ENCODE peak calls at places on chromosomes 11 and 22, in six cellular contexts. One of them, this sample, is unnamed.

GRCh38 chr11:35814720-35815305 is 129.0 kb upstream of the LDLRAD3 start:
- DNase-seq in CD8-positive, alpha-beta memory T cell: no peak
- DNase-seq in heart left ventricle: peak; percentile 44
- DNase-seq in fibroblast of lung: peak; percentile 25
- DNase-seq in aorta: no peak
- DNase-seq in gastrocnemius medialis: no peak
- DNase-seq in this sample: no peak

GRCh38 chr22:30320021-30320556 is 6.7 kb downstream of the TBC1D10A start:
- DNase-seq in gastrocnemius medialis: no peak
- DNase-seq in fibroblast of lung: no peak
- DNase-seq in heart left ventricle: no peak
- DNase-seq in aorta: no peak
- DNase-seq in CD8-positive, alpha-beta memory T cell: no peak
- DNase-seq in this sample: no peak

GRCh38 chr22:48826546-48826945 is 1001.1 kb downstream of the BRD1 start:
- DNase-seq in heart left ventricle: no peak
- DNase-seq in aorta: no peak
- DNase-seq in gastrocnemius medialis: no peak
- DNase-seq in fibroblast of lung: no peak
- DNase-seq in CD8-positive, alpha-beta memory T cell: no peak
- DNase-seq in this sample: no peak

GRCh38 chr11:10604340-10604748 is 35.9 kb upstream of the LYVE1 start:
- DNase-seq in aorta: no peak
- DNase-seq in CD8-positive, alpha-beta memory T cell: no peak
- DNase-seq in gastrocnemius medialis: peak; percentile 85
- DNase-seq in fibroblast of lung: peak; percentile 86
- DNase-seq in heart left ventricle: peak; percentile 68
- DNase-seq in this sample: no peak

GRCh38 chr11:44047931-44048431 is at the start of gene ACCSL:
- DNase-seq in heart left ventricle: no peak
- DNase-seq in fibroblast of lung: no peak
- DNase-seq in gastrocnemius medialis: no peak
- DNase-seq in aorta: no peak
- DNase-seq in CD8-positive, alpha-beta memory T cell: no peak
- DNase-seq in this sample: peak; percentile 37

GRCh38 chr22:37669586-37669985 is 5.8 kb upstream of the LGALS1 start:
- DNase-seq in gastrocnemius medialis: no peak
- DNase-seq in aorta: no peak
- DNase-seq in heart left ventricle: no peak
- DNase-seq in fibroblast of lung: peak; percentile 25
- DNase-seq in CD8-positive, alpha-beta memory T cell: no peak
- DNase-seq in this sample: no peak

GRCh38 chr22:48491451-48491941 is 1336.2 kb downstream of the BRD1 start:
- DNase-seq in aorta: peak; percentile 63
- DNase-seq in fibroblast of lung: no peak
- DNase-seq in heart left ventricle: no peak
- DNase-seq in gastrocnemius medialis: no peak
- DNase-seq in CD8-positive, alpha-beta memory T cell: no peak
- DNase-seq in this sample: no peak

GRCh38 chr11:76524461-76524860 is 79.6 kb downstream of the EMSY start:
- DNase-seq in heart left ventricle: no peak
- DNase-seq in CD8-positive, alpha-beta memory T cell: no peak
- DNase-seq in aorta: no peak
- DNase-seq in fibroblast of lung: no peak
- DNase-seq in gastrocnemius medialis: no peak
- DNase-seq in this sample: no peak

GRCh38 chr11:82270870-82271269 is 462.8 kb downstream of the FAM181B start:
- DNase-seq in fibroblast of lung: no peak
- DNase-seq in aorta: no peak
- DNase-seq in CD8-positive, alpha-beta memory T cell: no peak
- DNase-seq in heart left ventricle: no peak
- DNase-seq in gastrocnemius medialis: no peak
- DNase-seq in this sample: no peak

GRCh38 chr11:103947566-103947919 is 88.9 kb upstream of the DDI1 start:
- DNase-seq in aorta: no peak
- DNase-seq in gastrocnemius medialis: peak; percentile 17
- DNase-seq in CD8-positive, alpha-beta memory T cell: no peak
- DNase-seq in heart left ventricle: no peak
- DNase-seq in fibroblast of lung: peak; percentile 62
- DNase-seq in this sample: peak; percentile 48

GRCh38 chr11:116553482-116553881 is 219.3 kb downstream of the BUD13 start:
- DNase-seq in fibroblast of lung: no peak
- DNase-seq in gastrocnemius medialis: no peak
- DNase-seq in CD8-positive, alpha-beta memory T cell: no peak
- DNase-seq in heart left ventricle: no peak
- DNase-seq in aorta: no peak
- DNase-seq in this sample: no peak

GRCh38 chr11:57560146-57560545 is 7.3 kb downstream of the UBE2L6 start:
- DNase-seq in heart left ventricle: no peak
- DNase-seq in gastrocnemius medialis: no peak
- DNase-seq in CD8-positive, alpha-beta memory T cell: no peak
- DNase-seq in fibroblast of lung: no peak
- DNase-seq in aorta: no peak
- DNase-seq in this sample: no peak

GRCh38 chr11:10382518-10382917 is 72.5 kb upstream of the AMPD3 start:
- DNase-seq in gastrocnemius medialis: no peak
- DNase-seq in aorta: no peak
- DNase-seq in heart left ventricle: no peak
- DNase-seq in CD8-positive, alpha-beta memory T cell: no peak
- DNase-seq in fibroblast of lung: no peak
- DNase-seq in this sample: peak; percentile 37

GRCh38 chr22:19466848-19467752 is 11.9 kb downstream of the UFD1 start:
- DNase-seq in heart left ventricle: no peak
- DNase-seq in gastrocnemius medialis: no peak
- DNase-seq in CD8-positive, alpha-beta memory T cell: no peak
- DNase-seq in fibroblast of lung: no peak
- DNase-seq in aorta: no peak
- DNase-seq in this sample: no peak

GRCh38 chr11:131688056-131688693 is 317.8 kb downstream of the NTM start:
- DNase-seq in CD8-positive, alpha-beta memory T cell: no peak
- DNase-seq in gastrocnemius medialis: no peak
- DNase-seq in aorta: peak; percentile 87
- DNase-seq in heart left ventricle: peak; percentile 43
- DNase-seq in fibroblast of lung: peak; percentile 48
- DNase-seq in this sample: peak; percentile 70

GRCh38 chr11:67375320-67376021 is 2.1 kb upstream of the CLCF1 start:
- DNase-seq in gastrocnemius medialis: no peak
- DNase-seq in fibroblast of lung: no peak
- DNase-seq in CD8-positive, alpha-beta memory T cell: no peak
- DNase-seq in aorta: no peak
- DNase-seq in heart left ventricle: no peak
- DNase-seq in this sample: peak; percentile 58

GRCh38 chr11:114307524-114308203 is 11.5 kb downstream of the NNMT start:
- DNase-seq in gastrocnemius medialis: peak; percentile 80
- DNase-seq in fibroblast of lung: peak; percentile 78
- DNase-seq in aorta: peak; percentile 87
- DNase-seq in heart left ventricle: peak; percentile 72
- DNase-seq in CD8-positive, alpha-beta memory T cell: no peak
- DNase-seq in this sample: peak; percentile 85

GRCh38 chr11:55658608-55659007 is 3.4 kb upstream of the OR4C6 start:
- DNase-seq in aorta: no peak
- DNase-seq in fibroblast of lung: no peak
- DNase-seq in gastrocnemius medialis: no peak
- DNase-seq in heart left ventricle: no peak
- DNase-seq in CD8-positive, alpha-beta memory T cell: no peak
- DNase-seq in this sample: no peak

GRCh38 chr11:124766156-124766555 is 4.1 kb upstream of the ESAM start:
- DNase-seq in aorta: no peak
- DNase-seq in CD8-positive, alpha-beta memory T cell: no peak
- DNase-seq in gastrocnemius medialis: no peak
- DNase-seq in fibroblast of lung: no peak
- DNase-seq in heart left ventricle: no peak
- DNase-seq in this sample: no peak

GRCh38 chr11:17596711-17597110 is 49.7 kb downstream of the OTOG start:
- DNase-seq in aorta: peak; percentile 35
- DNase-seq in fibroblast of lung: no peak
- DNase-seq in gastrocnemius medialis: no peak
- DNase-seq in heart left ventricle: no peak
- DNase-seq in CD8-positive, alpha-beta memory T cell: no peak
- DNase-seq in this sample: no peak

GRCh38 chr11:120135838-120136237 is 2.1 kb downstream of the TRIM29 start:
- DNase-seq in CD8-positive, alpha-beta memory T cell: no peak
- DNase-seq in aorta: peak; percentile 38
- DNase-seq in fibroblast of lung: no peak
- DNase-seq in gastrocnemius medialis: no peak
- DNase-seq in heart left ventricle: no peak
- DNase-seq in this sample: no peak

GRCh38 chr22:31278643-31279326 is 13.5 kb downstream of the PIK3IP1 start:
- DNase-seq in aorta: no peak
- DNase-seq in heart left ventricle: no peak
- DNase-seq in fibroblast of lung: no peak
- DNase-seq in CD8-positive, alpha-beta memory T cell: no peak
- DNase-seq in gastrocnemius medialis: no peak
- DNase-seq in this sample: no peak

GRCh38 chr11:8202428-8203160 is 33.8 kb upstream of the RIC3 start:
- DNase-seq in aorta: no peak
- DNase-seq in CD8-positive, alpha-beta memory T cell: no peak
- DNase-seq in heart left ventricle: no peak
- DNase-seq in gastrocnemius medialis: no peak
- DNase-seq in fibroblast of lung: no peak
- DNase-seq in this sample: no peak

GRCh38 chr11:356610-357009 is 12.7 kb upstream of the B4GALNT4 start:
- DNase-seq in gastrocnemius medialis: no peak
- DNase-seq in heart left ventricle: no peak
- DNase-seq in fibroblast of lung: no peak
- DNase-seq in CD8-positive, alpha-beta memory T cell: no peak
- DNase-seq in aorta: no peak
- DNase-seq in this sample: no peak
- H3K27me3 ChIP-seq in gastrocnemius medialis: peaks cover 5% of the 10 kb centered on the region
- H3K27me3 ChIP-seq in heart left ventricle: peaks cover 7% of the 10 kb centered on the region
- H3K27me3 ChIP-seq in fibroblast of lung: peaks cover 9% of the 10 kb centered on the region
- H3K27me3 ChIP-seq in CD8-positive, alpha-beta memory T cell: no peaks in the 10 kb centered on the region
- H3K27me3 ChIP-seq in aorta: no peaks in the 10 kb centered on the region
- H3K27me3 ChIP-seq in this sample: no peaks in the 10 kb centered on the region

GRCh38 chr11:19712281-19713220 is at the start of gene NAV2:
- DNase-seq in fibroblast of lung: peak; percentile 92
- DNase-seq in heart left ventricle: peak; percentile 95
- DNase-seq in gastrocnemius medialis: peak; percentile 92
- DNase-seq in CD8-positive, alpha-beta memory T cell: peak; percentile 78
- DNase-seq in aorta: peak; percentile 96
- DNase-seq in this sample: peak; percentile 94

GRCh38 chr11:19713221-19714092 is 820 bp downstream of the NAV2 start:
- DNase-seq in gastrocnemius medialis: no peak
- DNase-seq in heart left ventricle: peak; percentile 30
- DNase-seq in fibroblast of lung: no peak
- DNase-seq in CD8-positive, alpha-beta memory T cell: no peak
- DNase-seq in aorta: peak; percentile 79
- DNase-seq in this sample: no peak

GRCh38 chr11:19714387-19715363 is 2.0 kb downstream of the NAV2 start:
- DNase-seq in aorta: peak; percentile 87
- DNase-seq in fibroblast of lung: peak; percentile 60
- DNase-seq in gastrocnemius medialis: peak; percentile 37
- DNase-seq in CD8-positive, alpha-beta memory T cell: no peak
- DNase-seq in heart left ventricle: peak; percentile 83
- DNase-seq in this sample: peak; percentile 82

GRCh38 chr11:19714093-19714386 is 1.4 kb downstream of the NAV2 start:
- DNase-seq in gastrocnemius medialis: no peak
- DNase-seq in fibroblast of lung: no peak
- DNase-seq in CD8-positive, alpha-beta memory T cell: no peak
- DNase-seq in heart left ventricle: no peak
- DNase-seq in aorta: no peak
- DNase-seq in this sample: no peak

DNA sequence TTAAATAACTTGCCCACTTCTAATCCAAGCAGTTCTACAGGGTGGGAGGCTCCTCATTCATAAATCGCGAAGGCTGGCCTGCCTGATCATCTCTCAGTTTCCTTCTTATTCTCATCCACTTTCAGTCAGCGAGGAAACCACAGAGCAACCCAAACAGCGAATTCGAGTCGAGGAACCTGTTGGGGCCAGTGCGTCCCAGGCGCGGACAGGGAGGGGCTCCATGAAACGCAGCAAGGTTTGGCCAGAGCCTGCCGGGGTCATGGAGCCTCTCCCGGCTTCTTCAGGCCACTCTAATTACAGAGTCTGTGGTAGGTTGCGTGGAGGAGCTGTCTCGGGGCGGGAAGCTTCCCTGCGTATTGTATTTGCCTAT is 741 bp upstream of the NAV2 start:
- DNase-seq in fibroblast of lung: no peak
- DNase-seq in heart left ventricle: no peak
- DNase-seq in aorta: no peak
- DNase-seq in gastrocnemius medialis: no peak
- DNase-seq in CD8-positive, alpha-beta memory T cell: no peak
- DNase-seq in this sample: no peak
- H3K27me3 ChIP-seq in fibroblast of lung: no peaks in the 10 kb centered on the region
- H3K27me3 ChIP-seq in heart left ventricle: no peaks in the 10 kb centered on the region
- H3K27me3 ChIP-seq in aorta: no peaks in the 10 kb centered on the region
- H3K27me3 ChIP-seq in gastrocnemius medialis: peaks cover 19% of the 10 kb centered on the region
- H3K27me3 ChIP-seq in CD8-positive, alpha-beta memory T cell: peaks cover 25% of the 10 kb centered on the region
- H3K27me3 ChIP-seq in this sample: no peaks in the 10 kb centered on the region

DNA sequence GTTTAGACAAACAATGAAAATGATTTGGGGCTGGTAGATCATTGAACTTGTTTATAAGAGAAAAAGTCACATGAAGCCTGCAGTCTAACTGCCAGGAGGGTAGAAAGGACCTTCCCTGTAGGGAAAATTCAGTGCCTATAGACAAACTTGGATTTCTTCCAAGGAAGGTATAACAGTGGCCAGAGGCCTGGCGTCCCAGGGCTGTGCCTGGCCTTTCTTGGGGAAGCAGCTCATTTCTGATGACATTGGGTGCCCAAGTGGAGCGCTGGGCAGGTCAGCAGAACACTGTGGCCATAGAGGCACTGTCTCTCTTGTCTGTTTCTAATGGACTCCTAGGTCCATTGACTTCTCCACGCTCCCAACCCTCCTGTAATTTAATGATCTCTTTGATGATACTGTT is 6.6 kb upstream of the FXYD6 start:
- DNase-seq in aorta: no peak
- DNase-seq in fibroblast of lung: no peak
- DNase-seq in gastrocnemius medialis: no peak
- DNase-seq in CD8-positive, alpha-beta memory T cell: no peak
- DNase-seq in heart left ventricle: no peak
- DNase-seq in this sample: no peak
- H3K27me3 ChIP-seq in aorta: no peaks in the 10 kb centered on the region
- H3K27me3 ChIP-seq in fibroblast of lung: peaks cover 1% of the 10 kb centered on the region
- H3K27me3 ChIP-seq in gastrocnemius medialis: peaks cover 6% of the 10 kb centered on the region
- H3K27me3 ChIP-seq in CD8-positive, alpha-beta memory T cell: no peaks in the 10 kb centered on the region
- H3K27me3 ChIP-seq in heart left ventricle: no peaks in the 10 kb centered on the region
- H3K27me3 ChIP-seq in this sample: peaks cover 3% of the 10 kb centered on the region

DNA sequence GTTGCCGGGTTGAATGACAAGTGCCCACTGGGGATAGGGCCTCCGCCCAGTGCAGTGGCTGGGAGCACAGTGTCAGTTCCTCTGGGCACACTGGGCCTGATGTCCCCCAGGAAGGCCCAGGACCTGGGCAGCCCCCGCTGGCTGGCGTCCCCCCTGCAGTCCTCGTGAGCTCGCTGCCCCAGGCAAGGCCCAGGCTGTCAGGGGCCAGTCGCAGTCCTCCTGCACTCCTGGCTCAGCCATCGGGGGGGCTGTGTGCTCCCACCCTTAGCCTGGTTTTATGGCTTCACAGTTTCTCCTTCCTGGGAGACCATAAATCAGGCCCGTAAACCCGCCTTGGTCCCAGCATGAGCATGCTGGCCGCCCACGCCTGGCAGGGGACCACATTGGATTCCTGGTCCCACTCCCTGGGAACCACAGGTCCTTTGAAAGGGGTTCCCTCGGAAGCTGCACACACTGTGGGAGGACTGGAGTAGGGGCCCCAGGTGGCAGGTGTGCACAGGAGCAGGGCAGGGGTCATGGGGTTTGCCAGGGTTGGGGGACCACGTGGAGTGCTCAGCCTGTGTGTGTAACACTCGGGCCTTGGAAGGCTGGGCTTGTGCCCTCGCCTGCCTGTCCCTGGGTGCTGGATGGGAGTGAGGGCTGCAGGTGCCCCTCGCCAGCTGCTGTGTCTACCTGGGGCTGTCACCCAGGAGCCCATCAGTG is 113.6 kb downstream of the KCNQ1OT1 start:
- DNase-seq in gastrocnemius medialis: no peak
- DNase-seq in aorta: peak; percentile 55
- DNase-seq in heart left ventricle: peak; percentile 19
- DNase-seq in CD8-positive, alpha-beta memory T cell: no peak
- DNase-seq in fibroblast of lung: no peak
- DNase-seq in this sample: no peak
- H3K27me3 ChIP-seq in gastrocnemius medialis: no peaks in the 10 kb centered on the region
- H3K27me3 ChIP-seq in aorta: no peaks in the 10 kb centered on the region
- H3K27me3 ChIP-seq in heart left ventricle: no peaks in the 10 kb centered on the region
- H3K27me3 ChIP-seq in CD8-positive, alpha-beta memory T cell: no peaks in the 10 kb centered on the region
- H3K27me3 ChIP-seq in fibroblast of lung: no peaks in the 10 kb centered on the region
- H3K27me3 ChIP-seq in this sample: no peaks in the 10 kb centered on the region

This sample was measured in MG63.